ENCODE peak calls at places on chromosomes 7 and 10, in ten cellular contexts. One of them, this sample, is unnamed.

GRCh38 chr7:73995330-73995729 is 32.6 kb upstream of the ELN start:
- DNase-seq in GM23338: no peak
- DNase-seq in brain microvascular endothelial cell: peak; percentile 49
- DNase-seq in sigmoid colon: no peak
- DNase-seq in MM.1S: no peak
- DNase-seq in breast epithelium: no peak
- DNase-seq in cardiac muscle cell: no peak
- DNase-seq in fibroblast of lung: peak; percentile 80
- DNase-seq in stomach: no peak
- DNase-seq in suprapubic skin: no peak
- DNase-seq in this sample: no peak

GRCh38 chr7:17318146-17318545 is 19.7 kb downstream of the AHR start:
- DNase-seq in GM23338: no peak
- DNase-seq in brain microvascular endothelial cell: peak; percentile 45
- DNase-seq in sigmoid colon: no peak
- DNase-seq in MM.1S: no peak
- DNase-seq in breast epithelium: no peak
- DNase-seq in cardiac muscle cell: no peak
- DNase-seq in fibroblast of lung: peak; percentile 92
- DNase-seq in stomach: no peak
- DNase-seq in suprapubic skin: no peak
- DNase-seq in this sample: no peak

GRCh38 chr10:77582710-77583115 is 54.9 kb downstream of the KCNMA1 start:
- DNase-seq in GM23338: no peak
- DNase-seq in brain microvascular endothelial cell: peak; percentile 84
- DNase-seq in sigmoid colon: peak; percentile 61
- DNase-seq in MM.1S: no peak
- DNase-seq in breast epithelium: no peak
- DNase-seq in cardiac muscle cell: no peak
- DNase-seq in fibroblast of lung: peak; percentile 80
- DNase-seq in stomach: peak; percentile 64
- DNase-seq in suprapubic skin: no peak
- DNase-seq in this sample: no peak

GRCh38 chr10:119370972-119371703 is 163.8 kb downstream of the GRK5 start:
- DNase-seq in GM23338: no peak
- DNase-seq in brain microvascular endothelial cell: peak; percentile 86
- DNase-seq in sigmoid colon: peak; percentile 75
- DNase-seq in MM.1S: no peak
- DNase-seq in breast epithelium: peak; percentile 66
- DNase-seq in cardiac muscle cell: no peak
- DNase-seq in fibroblast of lung: peak; percentile 68
- DNase-seq in stomach: no peak
- DNase-seq in suprapubic skin: peak; percentile 91
- DNase-seq in this sample: no peak

GRCh38 chr7:11760372-11760771 is 71.6 kb downstream of the THSD7A start:
- DNase-seq in GM23338: no peak
- DNase-seq in brain microvascular endothelial cell: no peak
- DNase-seq in sigmoid colon: no peak
- DNase-seq in MM.1S: no peak
- DNase-seq in breast epithelium: no peak
- DNase-seq in cardiac muscle cell: no peak
- DNase-seq in fibroblast of lung: no peak
- DNase-seq in stomach: no peak
- DNase-seq in suprapubic skin: no peak
- DNase-seq in this sample: no peak

GRCh38 chr7:70132802-70133201 is 534.5 kb downstream of the AUTS2 start:
- DNase-seq in GM23338: no peak
- DNase-seq in brain microvascular endothelial cell: no peak
- DNase-seq in sigmoid colon: no peak
- DNase-seq in MM.1S: no peak
- DNase-seq in breast epithelium: no peak
- DNase-seq in cardiac muscle cell: no peak
- DNase-seq in fibroblast of lung: peak; percentile 30
- DNase-seq in stomach: no peak
- DNase-seq in suprapubic skin: no peak
- DNase-seq in this sample: no peak

GRCh38 chr7:123714296-123715080 is 34.3 kb downstream of the WASL start:
- DNase-seq in GM23338: no peak
- DNase-seq in brain microvascular endothelial cell: no peak
- DNase-seq in sigmoid colon: no peak
- DNase-seq in MM.1S: no peak
- DNase-seq in breast epithelium: no peak
- DNase-seq in cardiac muscle cell: no peak
- DNase-seq in fibroblast of lung: peak; percentile 34
- DNase-seq in stomach: no peak
- DNase-seq in suprapubic skin: no peak
- DNase-seq in this sample: no peak

GRCh38 chr7:151095123-151095797 is 9.0 kb downstream of the AGAP3 start:
- DNase-seq in GM23338: no peak
- DNase-seq in brain microvascular endothelial cell: no peak
- DNase-seq in sigmoid colon: no peak
- DNase-seq in MM.1S: no peak
- DNase-seq in breast epithelium: no peak
- DNase-seq in cardiac muscle cell: no peak
- DNase-seq in fibroblast of lung: no peak
- DNase-seq in stomach: no peak
- DNase-seq in suprapubic skin: no peak
- DNase-seq in this sample: no peak

GRCh38 chr10:3146289-3146688 is 26.3 kb downstream of the PITRM1 start:
- DNase-seq in GM23338: no peak
- DNase-seq in brain microvascular endothelial cell: no peak
- DNase-seq in sigmoid colon: peak; percentile 18
- DNase-seq in MM.1S: no peak
- DNase-seq in breast epithelium: no peak
- DNase-seq in cardiac muscle cell: no peak
- DNase-seq in fibroblast of lung: no peak
- DNase-seq in stomach: no peak
- DNase-seq in suprapubic skin: no peak
- DNase-seq in this sample: no peak

GRCh38 chr10:15744217-15744865 is 24.6 kb upstream of the ITGA8 start:
- DNase-seq in GM23338: peak; percentile 92
- DNase-seq in brain microvascular endothelial cell: peak; percentile 66
- DNase-seq in sigmoid colon: no peak
- DNase-seq in MM.1S: peak; percentile 82
- DNase-seq in breast epithelium: no peak
- DNase-seq in cardiac muscle cell: peak; percentile 70
- DNase-seq in fibroblast of lung: peak; percentile 30
- DNase-seq in stomach: peak; percentile 38
- DNase-seq in suprapubic skin: no peak
- DNase-seq in this sample: no peak

DNA sequence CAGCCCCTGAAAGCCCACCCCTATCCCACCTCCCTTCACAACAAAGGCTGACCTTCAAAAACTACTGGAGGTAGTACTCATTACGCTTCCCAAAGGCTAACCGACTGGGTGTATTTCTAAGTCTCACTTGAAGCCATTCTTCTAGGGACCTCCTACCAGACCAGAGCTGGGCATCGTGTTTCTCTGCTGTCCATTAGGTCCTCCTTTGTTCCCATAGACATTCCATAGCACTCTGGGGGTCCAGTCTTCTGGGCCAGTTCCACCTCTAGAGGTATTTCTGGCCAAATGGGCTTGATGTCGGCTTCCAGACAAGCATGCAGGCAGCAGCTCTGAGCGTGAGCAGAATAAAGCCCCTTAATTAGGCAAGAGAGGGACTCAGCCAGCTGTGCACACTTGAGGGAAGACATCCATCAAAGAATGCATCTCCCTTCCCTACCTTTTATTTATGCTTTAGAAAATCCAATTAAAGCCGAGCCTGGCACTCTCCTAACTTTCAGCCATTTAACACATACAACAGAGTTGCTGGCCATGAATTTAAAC is 362.2 kb upstream of the NFE2L3 start:
- DNase-seq in GM23338: no peak
- DNase-seq in brain microvascular endothelial cell: no peak
- DNase-seq in sigmoid colon: no peak
- DNase-seq in MM.1S: no peak
- DNase-seq in breast epithelium: no peak
- DNase-seq in cardiac muscle cell: no peak
- DNase-seq in fibroblast of lung: no peak
- DNase-seq in stomach: no peak
- DNase-seq in suprapubic skin: no peak
- DNase-seq in this sample: no peak
- H3K27ac ChIP-seq in GM23338: no peak overlapping the region
- H3K27ac ChIP-seq in brain microvascular endothelial cell: no peak overlapping the region
- H3K27ac ChIP-seq in sigmoid colon: peak overlapping the region; percentile 77
- H3K27ac ChIP-seq in MM.1S: no peak overlapping the region
- H3K27ac ChIP-seq in breast epithelium: no peak overlapping the region
- H3K27ac ChIP-seq in cardiac muscle cell: no peak overlapping the region
- H3K27ac ChIP-seq in fibroblast of lung: no peak overlapping the region
- H3K27ac ChIP-seq in stomach: peak overlapping the region; percentile 81
- H3K27ac ChIP-seq in suprapubic skin: no peak overlapping the region
- H3K27ac ChIP-seq in this sample: no peak overlapping the region

DNA sequence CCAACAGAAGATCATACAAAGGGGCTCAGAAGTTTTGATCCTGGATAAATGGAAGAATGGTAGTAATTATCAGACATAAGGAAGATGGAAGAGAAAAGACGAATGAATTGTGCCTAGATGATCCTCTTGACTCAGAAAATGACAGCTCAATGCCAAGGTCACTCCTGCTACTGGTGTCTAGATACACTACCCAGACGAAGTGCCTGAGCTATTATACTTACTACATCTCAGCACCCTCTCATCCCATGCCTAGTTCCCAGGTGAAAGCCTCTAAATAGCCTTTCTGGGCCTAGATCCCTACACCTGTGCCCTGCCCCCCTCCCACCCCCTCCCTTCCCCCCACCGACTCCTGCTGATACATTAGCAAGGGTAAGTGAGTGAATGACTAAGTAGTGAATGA is 25.5 kb downstream of the PDE1C start:
- DNase-seq in GM23338: peak; percentile 10
- DNase-seq in brain microvascular endothelial cell: no peak
- DNase-seq in sigmoid colon: no peak
- DNase-seq in MM.1S: no peak
- DNase-seq in breast epithelium: no peak
- DNase-seq in cardiac muscle cell: no peak
- DNase-seq in fibroblast of lung: no peak
- DNase-seq in stomach: no peak
- DNase-seq in suprapubic skin: no peak
- DNase-seq in this sample: no peak
- H3K27ac ChIP-seq in GM23338: no peak overlapping the region
- H3K27ac ChIP-seq in brain microvascular endothelial cell: no peak overlapping the region
- H3K27ac ChIP-seq in sigmoid colon: no peak overlapping the region
- H3K27ac ChIP-seq in MM.1S: no peak overlapping the region
- H3K27ac ChIP-seq in breast epithelium: no peak overlapping the region
- H3K27ac ChIP-seq in cardiac muscle cell: no peak overlapping the region
- H3K27ac ChIP-seq in fibroblast of lung: no peak overlapping the region
- H3K27ac ChIP-seq in stomach: no peak overlapping the region
- H3K27ac ChIP-seq in suprapubic skin: no peak overlapping the region
- H3K27ac ChIP-seq in this sample: no peak overlapping the region

DNA sequence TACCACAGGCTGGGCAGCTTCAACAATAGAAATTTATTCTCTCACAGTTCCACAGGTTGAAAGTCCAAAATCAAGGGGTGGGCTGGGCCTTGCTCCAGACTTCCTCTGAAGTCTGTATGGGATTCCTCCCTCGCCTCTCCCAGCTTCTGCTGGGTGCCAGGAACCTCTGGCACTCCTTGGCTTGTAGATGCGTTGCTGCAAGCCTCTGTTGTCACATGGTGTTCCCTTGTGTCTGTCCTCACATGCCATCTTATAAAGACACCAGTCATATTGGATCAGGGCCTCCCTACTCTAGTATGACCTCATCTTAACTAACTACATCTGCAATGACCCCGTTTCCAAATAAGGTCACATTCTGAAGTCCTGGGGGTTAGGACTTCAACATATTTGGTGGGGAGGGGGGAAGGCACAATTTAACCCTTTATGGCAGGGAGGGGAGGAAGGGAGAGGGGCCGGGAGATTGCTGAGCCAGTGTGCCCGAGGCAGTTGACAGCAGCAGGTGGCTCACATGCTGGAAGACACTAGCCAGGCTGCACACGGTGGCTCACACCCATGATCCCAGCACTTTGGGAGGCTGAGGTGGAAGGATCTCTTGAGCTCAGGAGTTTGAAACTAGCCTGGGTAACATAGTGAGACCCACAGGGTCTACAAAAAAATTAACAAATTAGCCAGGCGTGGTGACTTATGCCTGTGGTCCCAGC is 18.8 kb downstream of the ZNF282 start:
- DNase-seq in GM23338: no peak
- DNase-seq in brain microvascular endothelial cell: no peak
- DNase-seq in sigmoid colon: no peak
- DNase-seq in MM.1S: no peak
- DNase-seq in breast epithelium: no peak
- DNase-seq in cardiac muscle cell: no peak
- DNase-seq in fibroblast of lung: no peak
- DNase-seq in stomach: no peak
- DNase-seq in suprapubic skin: no peak
- DNase-seq in this sample: no peak
- H3K27ac ChIP-seq in GM23338: no peak overlapping the region
- H3K27ac ChIP-seq in brain microvascular endothelial cell: no peak overlapping the region
- H3K27ac ChIP-seq in sigmoid colon: no peak overlapping the region
- H3K27ac ChIP-seq in MM.1S: no peak overlapping the region
- H3K27ac ChIP-seq in breast epithelium: no peak overlapping the region
- H3K27ac ChIP-seq in cardiac muscle cell: no peak overlapping the region
- H3K27ac ChIP-seq in fibroblast of lung: no peak overlapping the region
- H3K27ac ChIP-seq in stomach: no peak overlapping the region
- H3K27ac ChIP-seq in suprapubic skin: no peak overlapping the region
- H3K27ac ChIP-seq in this sample: no peak overlapping the region

DNA sequence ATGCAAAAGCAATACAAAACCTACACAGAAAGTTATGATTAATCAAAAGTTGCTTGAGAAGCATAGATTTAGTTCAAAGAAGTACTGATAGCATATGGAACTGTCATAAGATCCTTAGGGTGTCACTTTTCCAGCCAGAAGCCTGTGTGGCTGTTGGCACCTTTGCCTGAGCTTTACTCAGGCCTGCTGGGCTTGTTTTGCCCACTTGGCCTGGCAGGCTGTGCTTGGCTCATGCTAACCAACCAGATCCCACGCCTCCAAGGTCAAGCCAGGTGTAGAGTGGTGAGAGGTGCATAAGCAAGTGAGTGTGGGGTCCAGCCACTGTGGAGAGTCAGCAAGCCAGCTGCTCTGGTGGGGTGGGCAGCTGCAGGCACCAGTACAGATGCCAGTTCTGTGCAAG is 12.0 kb upstream of the LIPA start:
- DNase-seq in GM23338: no peak
- DNase-seq in brain microvascular endothelial cell: no peak
- DNase-seq in sigmoid colon: no peak
- DNase-seq in MM.1S: no peak
- DNase-seq in breast epithelium: no peak
- DNase-seq in cardiac muscle cell: no peak
- DNase-seq in fibroblast of lung: no peak
- DNase-seq in stomach: no peak
- DNase-seq in suprapubic skin: no peak
- DNase-seq in this sample: no peak
- H3K27ac ChIP-seq in GM23338: no peak overlapping the region
- H3K27ac ChIP-seq in brain microvascular endothelial cell: no peak overlapping the region
- H3K27ac ChIP-seq in sigmoid colon: no peak overlapping the region
- H3K27ac ChIP-seq in MM.1S: no peak overlapping the region
- H3K27ac ChIP-seq in breast epithelium: no peak overlapping the region
- H3K27ac ChIP-seq in cardiac muscle cell: no peak overlapping the region
- H3K27ac ChIP-seq in fibroblast of lung: no peak overlapping the region
- H3K27ac ChIP-seq in stomach: no peak overlapping the region
- H3K27ac ChIP-seq in suprapubic skin: no peak overlapping the region
- H3K27ac ChIP-seq in this sample: no peak overlapping the region

GRCh38 chr7:129017933-129018538 is 36.9 kb downstream of the TNPO3 start:
- DNase-seq in GM23338: no peak
- DNase-seq in brain microvascular endothelial cell: no peak
- DNase-seq in sigmoid colon: no peak
- DNase-seq in MM.1S: no peak
- DNase-seq in breast epithelium: no peak
- DNase-seq in cardiac muscle cell: no peak
- DNase-seq in fibroblast of lung: no peak
- DNase-seq in stomach: no peak
- DNase-seq in suprapubic skin: no peak
- DNase-seq in this sample: no peak
- H3K27ac ChIP-seq in GM23338: no peak overlapping the region
- H3K27ac ChIP-seq in brain microvascular endothelial cell: no peak overlapping the region
- H3K27ac ChIP-seq in sigmoid colon: no peak overlapping the region
- H3K27ac ChIP-seq in MM.1S: no peak overlapping the region
- H3K27ac ChIP-seq in breast epithelium: no peak overlapping the region
- H3K27ac ChIP-seq in cardiac muscle cell: peak overlapping the region; percentile 28
- H3K27ac ChIP-seq in fibroblast of lung: no peak overlapping the region
- H3K27ac ChIP-seq in stomach: no peak overlapping the region
- H3K27ac ChIP-seq in suprapubic skin: no peak overlapping the region
- H3K27ac ChIP-seq in this sample: no peak overlapping the region

GRCh38 chr7:128932862-128933821 is 4.6 kb upstream of the IRF5 start:
- DNase-seq in GM23338: no peak
- DNase-seq in brain microvascular endothelial cell: no peak
- DNase-seq in sigmoid colon: peak; percentile 75
- DNase-seq in MM.1S: peak; percentile 97
- DNase-seq in breast epithelium: peak; percentile 35
- DNase-seq in cardiac muscle cell: no peak
- DNase-seq in fibroblast of lung: no peak
- DNase-seq in stomach: no peak
- DNase-seq in suprapubic skin: no peak
- DNase-seq in this sample: no peak
- H3K27ac ChIP-seq in GM23338: no peak overlapping the region
- H3K27ac ChIP-seq in brain microvascular endothelial cell: no peak overlapping the region
- H3K27ac ChIP-seq in sigmoid colon: no peak overlapping the region
- H3K27ac ChIP-seq in MM.1S: peak overlapping the region; percentile 48
- H3K27ac ChIP-seq in breast epithelium: no peak overlapping the region
- H3K27ac ChIP-seq in cardiac muscle cell: no peak overlapping the region
- H3K27ac ChIP-seq in fibroblast of lung: no peak overlapping the region
- H3K27ac ChIP-seq in stomach: peak overlapping the region; percentile 10
- H3K27ac ChIP-seq in suprapubic skin: no peak overlapping the region
- H3K27ac ChIP-seq in this sample: no peak overlapping the region